ENCODE peak calls at places on chromosomes 1 and 21, in nine cellular contexts. M is tibial artery, B is Panc1, C is stomach, L is OCI-LY7, R is kidney, W is pancreas, Y is small intestine, X is HepG2. A is an unnamed sample.
A peak's percentile ranks its signal among the peaks of the same experiment; 100 is the strongest.

GRCh38 chr1:208235983-208236761 is 8.0 kb downstream of the PLXNA2 start:
- DNase-seq in M (peak; percentile 89), B (no peak), C (peak; percentile 48), L (no peak), R (no peak), W (peak; percentile 41), Y (peak; percentile 93), X (peak; percentile 85), A (peak; percentile 76)

GRCh38 chr1:110914676-110915075 is 41.7 kb downstream of the CD53 start:
- DNase-seq in M (no peak), B (no peak), C (no peak), L (no peak), R (no peak), W (no peak), Y (no peak), X (no peak), A (no peak)

GRCh38 chr1:244314921-244315544 is 136.7 kb downstream of the ADSS2 start:
- DNase-seq in M (no peak), B (no peak), C (no peak), L (no peak), R (no peak), W (no peak), Y (no peak), X (no peak), A (no peak)

GRCh38 chr1:23013657-23014056 is 2.0 kb downstream of the TEX46 start:
- DNase-seq in M (no peak), B (no peak), C (no peak), L (peak; percentile 43), R (no peak), W (no peak), Y (peak; percentile 11), X (no peak), A (no peak)

GRCh38 chr1:230865062-230865817 is 3.1 kb downstream of the C1orf198 start:
- DNase-seq in M (no peak), B (no peak), C (no peak), L (no peak), R (no peak), W (no peak), Y (no peak), X (no peak), A (no peak)

GRCh38 chr1:201508809-201509208 is 1.9 kb upstream of the CSRP1 start:
- DNase-seq in M (no peak), B (no peak), C (no peak), L (no peak), R (no peak), W (no peak), Y (no peak), X (no peak), A (no peak)

GRCh38 chr1:8097077-8097799 is 71.1 kb upstream of the ERRFI1 start:
- DNase-seq in M (no peak), B (peak; percentile 97), C (no peak), L (peak; percentile 54), R (no peak), W (no peak), Y (peak; percentile 83), X (peak; percentile 74), A (peak; percentile 68)

GRCh38 chr1:84145051-84145450 is 980 bp downstream of the PRKACB start:
- DNase-seq in M (no peak), B (no peak), C (no peak), L (peak; percentile 75), R (no peak), W (no peak), Y (peak; percentile 5), X (no peak), A (no peak)

GRCh38 chr21:36159356-36159921 is 2.8 kb downstream of the DOP1B start:
- DNase-seq in M (no peak), B (no peak), C (peak; percentile 50), L (no peak), R (no peak), W (no peak), Y (peak; percentile 89), X (no peak), A (no peak)

GRCh38 chr1:186577201-186577600 is 103.0 kb downstream of the PTGS2 start:
- DNase-seq in M (no peak), B (no peak), C (no peak), L (no peak), R (no peak), W (no peak), Y (peak; percentile 36), X (no peak), A (no peak)

GRCh38 chr1:1135339-1136111 is 19.6 kb upstream of the C1orf159 start:
- DNase-seq in M (no peak), B (no peak), C (no peak), L (no peak), R (no peak), W (no peak), Y (peak; percentile 42), X (no peak), A (no peak)

GRCh38 chr1:92882817-92883216 is 51.0 kb downstream of the RPL5 start:
- DNase-seq in M (no peak), B (no peak), C (no peak), L (peak; percentile 68), R (no peak), W (no peak), Y (peak; percentile 32), X (no peak), A (no peak)

GRCh38 chr1:175463856-175464255 is 271.3 kb upstream of the KIAA0040 start:
- DNase-seq in M (no peak), B (no peak), C (no peak), L (no peak), R (no peak), W (no peak), Y (no peak), X (no peak), A (no peak)

GRCh38 chr1:69835924-69836323 is 268.2 kb downstream of the LRRC7 start:
- DNase-seq in M (no peak), B (no peak), C (no peak), L (no peak), R (no peak), W (no peak), Y (no peak), X (no peak), A (no peak)

GRCh38 chr1:175169305-175170018 is 23.1 kb downstream of the KIAA0040 start:
- DNase-seq in M (no peak), B (no peak), C (no peak), L (no peak), R (no peak), W (no peak), Y (peak; percentile 44), X (no peak), A (no peak)

GRCh38 chr21:46220275-46220810 is 8.2 kb downstream of the LSS start:
- DNase-seq in M (no peak), B (no peak), C (no peak), L (no peak), R (peak; percentile 26), W (no peak), Y (no peak), X (no peak), A (no peak)

GRCh38 chr1:12772520-12772919 is 1.0 kb upstream of the PRAMEF12 start:
- DNase-seq in M (no peak), B (no peak), C (no peak), L (no peak), R (no peak), W (no peak), Y (no peak), X (no peak), A (no peak)

GRCh38 chr1:12769976-12770505 is 3.5 kb upstream of the PRAMEF12 start:
- DNase-seq in M (no peak), B (no peak), C (no peak), L (no peak), R (no peak), W (no peak), Y (no peak), X (no peak), A (no peak)

GRCh38 chr1:12771186-12771585 is 2.4 kb upstream of the PRAMEF12 start:
- DNase-seq in M (no peak), B (no peak), C (no peak), L (no peak), R (no peak), W (no peak), Y (no peak), X (no peak), A (no peak)

GRCh38 chr1:12770620-12771019 is 2.9 kb upstream of the PRAMEF12 start:
- DNase-seq in M (no peak), B (no peak), C (no peak), L (no peak), R (no peak), W (no peak), Y (no peak), X (no peak), A (no peak)

DNA sequence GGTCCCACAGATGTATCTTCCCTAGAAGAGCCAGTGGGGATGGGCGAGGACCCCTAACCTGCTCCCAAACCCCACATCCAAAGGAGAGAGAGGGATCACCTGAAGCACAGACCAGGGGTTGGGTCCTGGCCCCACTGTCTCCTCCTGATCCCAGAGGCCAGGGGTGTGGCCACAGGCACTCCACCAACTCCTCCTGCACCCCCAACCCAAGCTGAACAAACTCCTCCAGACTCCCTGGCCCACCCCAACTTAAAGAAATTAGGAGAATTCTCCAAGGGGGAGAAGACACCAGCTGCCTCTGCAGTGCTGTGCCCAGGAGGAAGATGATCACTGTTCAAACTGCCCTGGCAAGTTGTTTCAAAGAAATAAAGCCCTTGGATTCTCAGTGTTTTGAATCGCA is 4.5 kb upstream of the PRAMEF12 start:
- DNase-seq in M (no peak), B (no peak), C (no peak), L (no peak), R (no peak), W (no peak), Y (no peak), X (no peak), A (no peak)
- H3K4me3 ChIP-seq in M (no peak overlapping the region), B (no peak overlapping the region), C (no peak overlapping the region), L (no peak overlapping the region), R (no peak overlapping the region), W (no peak overlapping the region), Y (no peak overlapping the region), X (no peak overlapping the region), A (no peak overlapping the region)

GRCh38 chr1:2882968-2883696 is 81.6 kb upstream of the TTC34 start:
- DNase-seq in M (no peak), B (no peak), C (no peak), L (no peak), R (no peak), W (no peak), Y (no peak), X (no peak), A (no peak)
- H3K9me3 ChIP-seq in M (no peaks in the 10 kb centered on the region), B (no peaks in the 10 kb centered on the region), C (no peaks in the 10 kb centered on the region), L (no peaks in the 10 kb centered on the region), R (no peaks in the 10 kb centered on the region), W (no peaks in the 10 kb centered on the region), Y (no peaks in the 10 kb centered on the region), X (no peaks in the 10 kb centered on the region), A (no peaks in the 10 kb centered on the region)

DNA sequence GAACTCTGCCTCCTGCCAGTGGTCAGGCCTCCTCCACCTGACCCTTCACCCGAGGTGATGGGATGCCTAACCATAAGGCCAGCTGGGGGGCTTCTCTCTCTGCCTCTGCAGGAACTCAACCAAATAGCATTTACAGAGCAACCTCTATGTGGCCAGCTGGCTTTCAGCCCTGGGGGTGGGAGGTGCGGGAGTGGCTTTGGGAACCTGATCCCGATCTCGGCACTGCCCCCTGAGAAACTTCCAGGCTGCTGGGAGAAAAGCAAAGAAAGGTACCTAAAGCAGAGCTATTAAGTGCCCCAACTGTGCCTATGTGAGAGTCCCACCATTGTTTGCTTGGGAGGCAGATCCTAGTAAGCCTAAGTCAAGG is 7.1 kb downstream of the KRTCAP2 start:
- DNase-seq in M (peak; percentile 58), B (no peak), C (no peak), L (no peak), R (no peak), W (no peak), Y (no peak), X (no peak), A (no peak)
- H3K27ac ChIP-seq in M (no peak overlapping the region), B (no peak overlapping the region), C (peak overlapping the region; percentile 74), L (no peak overlapping the region), R (peak overlapping the region; percentile 33), W (no peak overlapping the region), Y (peak overlapping the region; percentile 76), X (no peak overlapping the region), A (no peak overlapping the region)

GRCh38 chr21:38272215-38272614 is 15.4 kb downstream of the KCNJ15 start:
- DNase-seq in M (no peak), B (no peak), C (no peak), L (no peak), R (peak; percentile 84), W (no peak), Y (no peak), X (no peak), A (no peak)
- H3K4me3 ChIP-seq in M (no peak overlapping the region), B (no peak overlapping the region), C (no peak overlapping the region), L (no peak overlapping the region), R (peak overlapping the region; percentile 35), W (no peak overlapping the region), Y (no peak overlapping the region), X (no peak overlapping the region), A (no peak overlapping the region)

A was measured in hepatocyte.